ENCODE peak calls at places on chromosomes 4 and X, in six cellular contexts. M is WTC11, R is GM06990, X is fibroblast of the aortic adventitia, B is GM13976, N is neural crest cell. L is an unnamed sample.

GRCh38 chrX:850471-850916 is 219.9 kb downstream of the SHOX start:
- DNase-seq in R (no peak), M (peak; percentile 26), N (no peak), X (no peak), B (no peak), L (peak; percentile 45)

GRCh38 chrX:126551306-126551705 is 1.3 kb downstream of the DCAF12L1 start:
- DNase-seq in B (no peak), N (no peak), M (no peak), X (no peak), R (no peak), L (no peak)

GRCh38 chrX:50198348-50198747 is 2.5 kb downstream of the AKAP4 start:
- DNase-seq in R (no peak), N (no peak), M (no peak), B (no peak), X (no peak), L (no peak)

GRCh38 chr4:40446785-40447184 is 111.7 kb downstream of the CHRNA9 start:
- DNase-seq in R (no peak), X (no peak), M (no peak), B (no peak), N (no peak), L (no peak)

GRCh38 chr4:55445921-55446577 is 50.3 kb downstream of the TMEM165 start:
- DNase-seq in B (no peak), R (no peak), N (no peak), M (no peak), X (peak; percentile 73), L (no peak)

GRCh38 chr4:172134536-172134935 is 321.3 kb downstream of the GALNTL6 start:
- DNase-seq in M (no peak), B (no peak), R (no peak), X (no peak), N (no peak), L (no peak)

GRCh38 chrX:51281758-51282318 is 50.8 kb upstream of the NUDT10 start:
- DNase-seq in M (no peak), X (no peak), R (no peak), B (no peak), N (no peak), L (no peak)

GRCh38 chr4:1012031-1012739 is 759 bp downstream of the FGFRL1 start:
- DNase-seq in N (no peak), B (no peak), X (no peak), R (no peak), M (peak; percentile 45), L (no peak)

GRCh38 chrX:13029341-13029740 is 15.1 kb downstream of the FAM9C start:
- DNase-seq in M (peak; percentile 12), R (no peak), X (peak; percentile 39), N (no peak), B (no peak), L (no peak)

GRCh38 chr4:66785479-66785878 is 759.8 kb downstream of the CENPC start:
- DNase-seq in N (no peak), R (no peak), M (no peak), B (no peak), X (no peak), L (no peak)

GRCh38 chr4:15368906-15369305 is 58.9 kb upstream of the C1QTNF7 start:
- DNase-seq in M (no peak), N (no peak), R (no peak), B (no peak), X (peak; percentile 3), L (no peak)

GRCh38 chrX:115178473-115178872 is 10.7 kb upstream of the RBMXL3 start:
- DNase-seq in R (no peak), B (no peak), M (no peak), N (no peak), X (no peak), L (no peak)

GRCh38 chr4:173834151-173834550 is 304.1 kb upstream of the HAND2 start:
- DNase-seq in M (no peak), B (no peak), X (peak; percentile 56), N (no peak), R (no peak), L (no peak)

GRCh38 chrX:118117069-118117405 is 427 bp upstream of the KLHL13 start:
- DNase-seq in N (no peak), B (no peak), M (no peak), R (no peak), X (no peak), L (no peak)

GRCh38 chrX:30241724-30242415 is at the start of gene MAGEB4:
- DNase-seq in B (no peak), R (no peak), M (no peak), N (no peak), X (no peak), L (no peak)

GRCh38 chrX:47648376-47648775 is 2.0 kb downstream of the ELK1 start:
- DNase-seq in R (no peak), X (no peak), B (no peak), N (no peak), M (no peak), L (no peak)

GRCh38 chr4:15536552-15537499 is 67.1 kb downstream of the CC2D2A start:
- DNase-seq in X (no peak), R (no peak), N (no peak), B (no peak), M (no peak), L (no peak)

GRCh38 chrX:18961686-18962085 is 22.2 kb downstream of the PHKA2 start:
- DNase-seq in R (no peak), N (no peak), X (peak; percentile 22), B (no peak), M (no peak), L (no peak)

GRCh38 chr4:7206385-7206784 is 14.0 kb downstream of the SORCS2 start:
- DNase-seq in R (no peak), M (no peak), B (no peak), X (peak; percentile 70), N (no peak), L (no peak)

GRCh38 chr4:53914313-53915016 is 149.9 kb downstream of the CHIC2 start:
- DNase-seq in B (no peak), M (no peak), N (no peak), X (peak; percentile 83), R (no peak), L (no peak)

GRCh38 chrX:102746134-102746584 is 25.6 kb downstream of the GPRASP3 start:
- DNase-seq in N (no peak), M (peak; percentile 46), R (no peak), B (peak; percentile 34), X (peak; percentile 6), L (no peak)

GRCh38 chr4:55791666-55792065 is 27.9 kb upstream of the EXOC1L start:
- DNase-seq in R (no peak), B (no peak), M (no peak), N (no peak), X (no peak), L (no peak)

GRCh38 chr4:77994194-77994721 is 62.9 kb upstream of the FRAS1 start:
- DNase-seq in B (peak; percentile 30), N (peak; percentile 34), R (no peak), X (peak; percentile 61), M (peak; percentile 56), L (no peak)

GRCh38 chr4:30537462-30537861 is 182.7 kb upstream of the PCDH7 start:
- DNase-seq in X (peak; percentile 89), N (no peak), M (no peak), B (no peak), R (no peak), L (no peak)

GRCh38 chrX:110836982-110837381 is 41.4 kb upstream of the CHRDL1 start:
- DNase-seq in X (no peak), M (peak; percentile 52), N (no peak), R (no peak), B (no peak), L (no peak)
- TF ChIP-seq CTCF in X (no peak), M (no peak), N (peak; percentile 53), R (peak; percentile 44), B (peak; percentile 29), L (peak; percentile 64)

GRCh38 chr4:128061566-128062536 is 739 bp downstream of the LARP1B start:
- DNase-seq in M (peak; percentile 67), B (peak; percentile 74), R (peak; percentile 79), X (peak; percentile 15), N (peak; percentile 55), L (peak; percentile 77)
- TF ChIP-seq CTCF in M (no peak), B (no peak), R (peak; percentile 38), X (no peak), N (no peak), L (peak; percentile 17)

GRCh38 chr4:127124919-127125318 is 507.8 kb upstream of the INTU start:
- DNase-seq in B (no peak), N (no peak), R (no peak), M (no peak), X (peak; percentile 44), L (no peak)
- TF ChIP-seq CTCF in B (no peak), N (peak; percentile 28), R (no peak), M (no peak), X (peak; percentile 36), L (peak; percentile 30)

GRCh38 chr4:16827045-16827444 is 71.4 kb downstream of the LDB2 start:
- DNase-seq in R (no peak), N (no peak), B (no peak), X (no peak), M (no peak), L (no peak)
- TF ChIP-seq CTCF in R (no peak), N (no peak), B (no peak), X (no peak), M (no peak), L (no peak)

DNA sequence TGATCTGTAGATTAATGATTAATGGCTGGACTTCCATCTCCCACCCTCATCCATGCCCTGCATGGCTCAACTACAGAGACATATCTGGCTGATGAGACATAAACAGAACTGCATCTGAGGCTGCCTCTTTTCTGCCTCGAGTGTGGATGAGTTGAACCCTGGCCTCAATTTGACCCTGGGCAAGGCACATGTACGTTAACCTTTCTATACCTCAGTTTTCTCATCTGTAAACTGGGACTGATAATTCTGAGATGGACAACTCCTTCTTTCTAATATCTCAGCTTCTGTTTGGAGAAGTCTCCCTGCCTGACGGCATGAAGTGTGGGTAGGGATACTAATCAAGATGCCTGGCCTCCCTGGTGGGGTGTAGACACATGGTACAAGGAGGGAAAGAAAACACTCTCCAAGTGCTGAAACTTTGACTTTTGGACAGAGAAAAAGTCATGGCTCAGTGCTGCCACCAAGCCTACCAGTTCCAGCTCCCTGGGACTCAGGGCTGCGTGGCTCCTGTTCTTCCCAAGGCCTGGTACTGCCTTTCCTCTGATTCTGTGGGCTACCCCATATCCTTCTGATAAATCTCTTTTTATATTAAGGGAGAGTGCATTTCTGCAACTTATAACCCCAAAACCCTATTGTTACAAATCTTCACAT is 64.4 kb downstream of the HAUS3 start:
- DNase-seq in B (no peak), X (no peak), M (no peak), R (no peak), N (no peak), L (no peak)
- TF ChIP-seq CTCF in B (no peak), X (no peak), M (no peak), R (no peak), N (no peak), L (no peak)

L was measured in type B pancreatic cell.